ENCODE peak calls at places on chromosomes 16 and 17, in seven cellular contexts. E is mesenchymal stem cell, U is neuronal stem cell, O is trophoblast cell, D is H9, R is mesendoderm, L is H1. B is an unnamed sample.

GRCh38 chr17:2025220-2025621 is at the start of gene RTN4RL1:
- DNase-seq in D (peak), O (peak), E (peak), L (no peak), U (peak), R (peak), B (no peak)

GRCh38 chr17:43479948-43480347 is 3.8 kb upstream of the DHX8 start:
- DNase-seq in R (no peak), L (no peak), D (no peak), E (no peak), O (no peak), U (no peak), B (no peak)

GRCh38 chr16:66254751-66255150 is 111.7 kb upstream of the CDH5 start:
- DNase-seq in E (peak), O (no peak), L (no peak), D (no peak), R (no peak), U (no peak), B (peak)

GRCh38 chr16:86519649-86520316 is 9.5 kb downstream of the FOXF1 start:
- DNase-seq in E (peak), R (peak), L (no peak), D (peak), O (peak), U (peak), B (peak)

GRCh38 chr16:75063549-75064082 is 53.0 kb downstream of the LDHD start:
- DNase-seq in L (no peak), U (no peak), D (no peak), E (no peak), R (no peak), O (no peak), B (no peak)

GRCh38 chr17:17061516-17061915 is 19.3 kb downstream of the MPRIP start:
- DNase-seq in D (peak), E (no peak), R (no peak), L (no peak), O (no peak), U (no peak), B (no peak)

GRCh38 chr17:74531231-74531761 is at the start of gene CD300LB:
- DNase-seq in R (no peak), U (no peak), L (no peak), E (no peak), O (no peak), D (peak), B (no peak)

GRCh38 chr16:50575743-50576142 is 27.5 kb downstream of the NKD1 start:
- DNase-seq in O (no peak), D (no peak), R (no peak), L (no peak), U (no peak), E (no peak), B (no peak)

GRCh38 chr16:69444873-69445517 is 20.6 kb downstream of the CYB5B start:
- DNase-seq in R (no peak), D (no peak), L (no peak), U (no peak), O (no peak), E (peak), B (peak)

GRCh38 chr16:65384441-65384840 is 262.6 kb upstream of the CDH11 start:
- DNase-seq in L (no peak), U (no peak), R (peak), O (no peak), E (peak), D (no peak), B (no peak)

GRCh38 chr17:49763735-49764558 is at the start of gene FAM117A:
- DNase-seq in R (peak), E (peak), O (peak), L (peak), U (peak), D (peak), B (peak)

GRCh38 chr17:39943702-39944392 is 16.3 kb downstream of the LRRC3C start:
- DNase-seq in U (no peak), O (no peak), R (no peak), D (no peak), E (no peak), L (no peak), B (no peak)

GRCh38 chr16:56477096-56477878 is 25.9 kb downstream of the OGFOD1 start:
- DNase-seq in O (peak), E (peak), L (no peak), D (no peak), U (no peak), R (peak), B (peak)

GRCh38 chr16:49918257-49918656 is 62.3 kb upstream of the ZNF423 start:
- DNase-seq in U (no peak), D (peak), L (peak), R (peak), E (no peak), O (no peak), B (no peak)

GRCh38 chr17:50157891-50158290 is 7.4 kb upstream of the PPP1R9B start:
- DNase-seq in L (no peak), U (no peak), D (no peak), E (no peak), R (no peak), O (no peak), B (no peak)

GRCh38 chr16:12089492-12090161 is 113.1 kb downstream of the SNX29 start:
- DNase-seq in D (peak), O (no peak), E (peak), L (no peak), U (no peak), R (peak), B (peak)

GRCh38 chr17:77865109-77865611 is 93.3 kb upstream of the TNRC6C start:
- DNase-seq in E (no peak), O (no peak), U (no peak), L (no peak), R (no peak), D (no peak), B (no peak)

GRCh38 chr17:31488264-31488981 is 96.9 kb downstream of the RAB11FIP4 start:
- DNase-seq in D (peak), O (no peak), U (no peak), L (no peak), R (peak), E (no peak), B (no peak)

GRCh38 chr17:69284646-69285045 is 42.3 kb downstream of the ABCA5 start:
- DNase-seq in O (no peak), L (no peak), D (no peak), E (no peak), U (no peak), R (no peak), B (no peak)

GRCh38 chr17:76479515-76480048 is 12.2 kb downstream of the AANAT start:
- DNase-seq in O (no peak), D (no peak), U (no peak), E (no peak), L (no peak), R (no peak), B (no peak)

GRCh38 chr17:76384222-76384986 is at the start of gene SPHK1:
- DNase-seq in E (peak), R (peak), D (peak), U (peak), O (peak), L (no peak), B (peak)

GRCh38 chr17:42409467-42410351 is 13.3 kb downstream of the CAVIN1 start:
- DNase-seq in O (peak), L (no peak), R (no peak), E (peak), U (no peak), D (no peak), B (peak)

GRCh38 chr17:80264048-80264792 is 3.6 kb downstream of the RNF213 start:
- DNase-seq in L (no peak), D (no peak), U (no peak), E (no peak), R (no peak), O (no peak), B (no peak)

GRCh38 chr17:21371511-21372081 is 4.6 kb upstream of the KCNJ12 start:
- DNase-seq in U (no peak), E (no peak), R (no peak), D (no peak), L (no peak), O (no peak), B (no peak)

GRCh38 chr16:57634171-57634570 is 5.7 kb downstream of the ADGRG1 start:
- DNase-seq in E (peak), O (no peak), D (no peak), L (no peak), U (no peak), R (no peak), B (peak)

GRCh38 chr16:75122609-75123008 is 6.0 kb upstream of the LDHD start:
- DNase-seq in D (no peak), R (no peak), U (no peak), E (no peak), L (no peak), O (no peak), B (no peak)

GRCh38 chr17:69344939-69345338 is 18.0 kb upstream of the ABCA5 start:
- DNase-seq in R (peak), U (no peak), O (no peak), L (no peak), D (no peak), E (no peak), B (no peak)

GRCh38 chr17:38970804-38971203 is 3.6 kb upstream of the FBXO47 start:
- DNase-seq in E (no peak), U (no peak), R (no peak), D (no peak), L (no peak), O (no peak), B (no peak)

GRCh38 chr17:76504117-76504516 is 2.9 kb upstream of the RHBDF2 start:
- DNase-seq in E (peak), R (peak), O (no peak), U (no peak), L (no peak), D (peak), B (no peak)

GRCh38 chr17:67687541-67687940 is 30.2 kb upstream of the NOL11 start:
- DNase-seq in U (no peak), R (no peak), D (no peak), L (no peak), E (no peak), O (no peak), B (no peak)

GRCh38 chr17:36937961-36938565 is 788 bp downstream of the LHX1 start:
- DNase-seq in E (peak), R (peak), D (peak), L (no peak), O (no peak), U (no peak), B (peak)

GRCh38 chr17:82918508-82918907 is 78.7 kb upstream of the ZNF750 start:
- DNase-seq in L (no peak), U (no peak), O (no peak), E (no peak), R (no peak), D (no peak), B (no peak)

GRCh38 chr17:34503804-34504203 is 75.6 kb upstream of the TMEM132E start:
- DNase-seq in D (no peak), E (no peak), O (peak), U (no peak), L (no peak), R (no peak), B (no peak)

GRCh38 chr16:4661661-4662060 is 31.7 kb upstream of the NUDT16L1 start:
- DNase-seq in R (no peak), E (no peak), D (no peak), L (no peak), O (no peak), U (no peak), B (no peak)

GRCh38 chr16:15682105-15682570 is 32.1 kb downstream of the NDE1 start:
- DNase-seq in O (peak), U (peak), E (peak), R (peak), L (no peak), D (peak), B (peak)

GRCh38 chr17:82288602-82288927 is 15.1 kb upstream of the CSNK1D start:
- DNase-seq in O (no peak), E (no peak), U (no peak), D (no peak), L (no peak), R (no peak), B (no peak)

DNA sequence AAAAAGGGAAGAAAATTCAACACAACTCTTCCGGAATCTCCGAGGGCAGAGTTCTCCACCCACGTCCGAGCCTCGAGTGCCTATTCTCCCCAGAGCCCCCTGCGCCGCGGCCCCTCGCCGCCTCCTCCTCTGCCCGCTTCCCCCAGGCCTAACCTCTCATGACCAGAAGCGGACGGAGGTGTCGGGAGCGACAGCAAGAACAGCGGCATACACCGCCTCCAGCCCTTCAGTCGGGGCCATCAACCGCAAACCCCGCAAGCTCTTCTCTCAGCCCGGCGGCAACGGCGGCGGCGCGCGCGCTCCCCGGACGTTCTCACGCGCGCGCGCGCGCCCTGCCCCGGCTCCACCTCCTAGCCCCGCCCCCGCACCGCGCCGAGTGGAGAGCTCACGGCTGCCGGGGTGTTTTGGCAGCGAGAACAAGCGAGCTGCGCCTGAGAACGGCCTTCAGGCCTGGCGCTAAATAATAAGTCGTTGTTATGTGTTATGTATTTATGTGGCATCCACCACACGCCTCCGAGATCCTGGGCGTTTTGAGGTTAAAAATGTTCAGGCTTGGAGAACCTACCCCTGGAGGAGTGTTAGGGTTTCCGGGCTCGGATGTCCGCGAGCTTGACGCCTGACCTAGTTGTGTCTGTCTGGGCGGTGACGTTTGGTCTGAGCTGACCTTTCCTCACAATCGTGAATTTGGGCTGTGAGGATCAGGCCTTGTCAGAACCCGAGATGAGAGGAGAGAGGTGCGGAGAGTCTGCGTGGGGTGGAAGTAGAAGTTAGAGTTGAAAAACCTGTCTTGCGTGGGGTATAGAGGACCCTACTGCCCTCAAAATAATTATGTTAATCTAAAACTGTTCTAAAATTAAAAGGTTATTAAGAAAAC is at the start of gene RNFT1:
- DNase-seq in U (peak), L (peak), D (peak), R (peak), O (peak), E (peak), B (peak)
- H3K18ac ChIP-seq in U (peak), L (no peak), D (peak), R (peak), O (peak), E (peak), B (peak)

DNA sequence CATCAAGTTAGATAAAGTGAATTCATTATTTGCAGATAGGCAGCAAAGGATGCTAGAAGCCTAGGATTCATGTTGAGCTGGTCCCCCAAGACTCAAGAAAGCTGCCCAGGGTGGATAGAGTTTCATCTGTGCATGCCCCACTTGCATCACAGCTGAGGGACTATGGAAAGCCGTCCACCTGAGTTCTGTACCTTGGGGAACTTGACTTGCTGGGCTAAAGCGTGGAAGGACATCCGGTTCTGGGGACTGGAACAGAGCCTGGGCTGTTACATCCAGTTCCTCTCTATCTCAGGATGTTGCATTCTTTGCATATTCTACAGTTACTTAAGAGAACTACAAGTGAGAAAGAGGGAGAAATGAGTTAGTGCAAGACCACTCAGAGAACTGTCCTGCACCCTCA is 458.4 kb downstream of the SHISA9 start:
- DNase-seq in D (no peak), E (no peak), R (no peak), L (no peak), U (no peak), O (no peak), B (no peak)
- H3K18ac ChIP-seq in D (no peak), E (no peak), R (no peak), L (peak), U (no peak), O (no peak), B (no peak)

GRCh38 chr17:47901423-47901822 is 5.4 kb downstream of the SP2 start:
- DNase-seq in R (no peak), U (no peak), E (no peak), D (no peak), O (no peak), L (no peak), B (no peak)
- H3K18ac ChIP-seq in R (no peak), U (no peak), E (no peak), D (no peak), O (no peak), L (peak), B (no peak)

DNA sequence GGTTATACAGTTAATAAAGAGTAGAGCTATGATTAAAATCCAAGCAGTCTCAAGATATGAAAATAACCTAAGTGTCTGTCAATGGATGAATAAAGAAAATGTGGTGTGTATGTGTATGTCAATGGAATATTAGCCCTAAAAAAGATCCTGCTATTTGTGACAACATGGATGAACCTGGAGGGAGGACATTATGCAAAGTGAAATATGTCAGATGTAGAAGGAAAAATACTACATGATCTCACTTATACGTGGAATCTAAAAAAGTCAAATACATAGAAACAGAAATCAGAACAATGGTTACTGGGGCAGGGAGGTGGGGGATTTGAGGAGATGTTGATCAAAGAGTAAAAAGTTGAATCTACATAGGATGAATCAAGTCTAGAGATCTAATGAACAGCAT is 20.4 kb downstream of the BRIP1 start:
- DNase-seq in D (no peak), O (no peak), L (no peak), E (no peak), R (no peak), U (no peak), B (no peak)
- H3K18ac ChIP-seq in D (no peak), O (no peak), L (no peak), E (no peak), R (no peak), U (no peak), B (no peak)

DNA sequence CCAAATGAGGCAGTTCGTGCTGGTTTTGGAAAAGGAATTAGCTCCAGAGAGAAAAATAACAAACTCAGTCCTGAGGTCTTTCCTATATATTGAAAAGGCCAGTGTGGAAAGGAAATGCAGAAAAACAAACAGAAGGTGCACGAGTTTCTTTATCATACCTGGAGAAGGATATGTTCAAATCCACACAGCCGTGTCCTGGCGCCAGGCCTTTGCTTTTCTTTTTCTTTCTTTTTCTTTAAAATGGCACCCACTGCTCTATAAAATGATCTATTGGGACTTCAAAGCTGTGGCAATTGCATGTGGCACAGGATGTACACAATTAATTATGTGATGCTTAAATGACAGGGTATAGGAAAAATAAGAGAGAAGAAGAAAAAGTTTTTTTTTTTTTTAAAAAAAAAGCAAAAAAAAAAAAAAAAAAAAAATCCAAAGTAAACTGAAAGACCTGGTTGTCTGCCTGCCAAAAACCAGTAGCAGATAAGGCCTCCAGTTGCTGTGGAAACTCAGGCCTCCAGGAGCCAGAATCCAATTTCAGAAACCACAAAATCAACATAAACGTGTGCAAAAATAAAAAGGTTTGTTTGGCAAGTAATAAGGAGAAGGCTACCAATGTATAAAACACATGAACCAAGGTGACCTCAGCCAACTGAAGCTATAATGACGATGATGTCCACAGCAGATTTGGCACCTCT is 957.6 kb upstream of the SOX9 start:
- DNase-seq in L (no peak), O (no peak), D (no peak), E (no peak), U (no peak), R (no peak), B (peak)
- H3K18ac ChIP-seq in L (no peak), O (no peak), D (no peak), E (no peak), U (no peak), R (no peak), B (no peak)

DNA sequence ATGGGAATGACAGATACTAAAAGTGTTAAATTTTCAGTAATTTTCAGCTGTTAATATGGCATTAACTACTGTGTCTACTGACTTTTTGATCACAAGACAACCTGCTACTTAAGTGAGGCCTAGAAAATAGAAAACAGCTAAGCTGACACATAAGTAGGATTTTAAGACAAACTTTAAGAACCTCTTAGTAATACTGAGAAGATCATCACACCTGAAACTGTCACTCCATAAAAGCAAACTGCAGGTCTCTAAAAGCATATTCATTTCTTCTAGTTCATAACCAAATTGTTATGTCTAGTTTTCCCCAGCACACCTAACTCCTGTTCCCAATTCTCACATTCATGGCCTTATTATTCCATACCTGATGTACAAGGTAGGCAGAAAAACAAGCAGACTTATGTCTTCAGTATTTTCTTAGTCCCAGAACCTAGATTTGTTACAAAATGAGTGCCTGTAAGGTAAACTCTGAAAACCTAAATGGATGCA is 8.0 kb downstream of the SRSF1 start:
- DNase-seq in U (no peak), L (no peak), O (no peak), R (no peak), D (no peak), E (no peak), B (no peak)
- H3K18ac ChIP-seq in U (no peak), L (no peak), O (no peak), R (no peak), D (no peak), E (no peak), B (no peak)

DNA sequence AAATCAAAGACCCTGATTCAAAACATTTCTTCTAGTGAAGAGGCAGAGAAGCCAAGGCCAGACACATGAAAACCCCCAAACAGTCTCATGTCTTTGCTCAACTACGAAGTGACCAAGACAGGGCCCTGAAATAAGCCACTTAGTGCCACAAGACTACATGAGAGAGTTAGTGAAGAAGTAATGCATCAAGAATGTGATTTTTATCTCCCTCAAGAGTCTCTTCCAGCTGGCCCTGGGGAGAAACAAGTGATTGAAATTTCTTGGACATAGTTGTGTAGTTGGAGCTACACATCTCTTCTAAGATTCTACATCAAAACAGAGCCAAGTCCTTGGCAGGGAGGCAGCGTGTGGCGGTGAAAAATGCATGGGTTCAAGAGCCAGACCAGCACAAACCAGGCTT is 30.5 kb downstream of the LYRM1 start:
- DNase-seq in E (peak), U (no peak), O (peak), D (no peak), R (no peak), L (no peak), B (no peak)
- H3K18ac ChIP-seq in E (no peak), U (no peak), O (no peak), D (no peak), R (no peak), L (no peak), B (no peak)